ENCODE peak calls at places on chromosome 16, in eight cellular contexts. H is BJ, Y is heart right ventricle, M is WTC11, X is endothelial cell, F is IMR-90, I is upper lobe of right lung, E is thyroid gland. W is an unnamed sample.

GRCh38 chr16:31042866-31043265 is 9.5 kb downstream of the STX4 start:
- DNase-seq in H (no peak), Y (no peak), M (no peak), X (no peak), F (no peak), I (no peak), E (no peak), W (no peak)

GRCh38 chr16:53945996-53946395 is 242.0 kb downstream of the FTO start:
- DNase-seq in H (no peak), Y (no peak), M (no peak), X (peak), F (peak), I (no peak), E (no peak), W (peak)

GRCh38 chr16:84281077-84281476 is 13.6 kb upstream of the WFDC1 start:
- DNase-seq in H (no peak), Y (no peak), M (peak), X (no peak), F (peak), I (no peak), E (no peak), W (peak)

GRCh38 chr16:53433930-53434435 is 288 bp upstream of the RBL2 start:
- DNase-seq in H (no peak), Y (no peak), M (no peak), X (no peak), F (peak), I (no peak), E (no peak), W (no peak)

GRCh38 chr16:87563022-87563421 is 39.3 kb upstream of the JPH3 start:
- DNase-seq in H (no peak), Y (no peak), M (no peak), X (no peak), F (no peak), I (no peak), E (no peak), W (no peak)

GRCh38 chr16:89402962-89403361 is 87.4 kb downstream of the ANKRD11 start:
- DNase-seq in H (no peak), Y (no peak), M (no peak), X (no peak), F (no peak), I (no peak), E (no peak), W (no peak)

GRCh38 chr16:15484662-15485061 is 50.3 kb downstream of the BMERB1 start:
- DNase-seq in H (no peak), Y (no peak), M (no peak), X (no peak), F (peak), I (no peak), E (no peak), W (peak)

GRCh38 chr16:31880322-31880979 is 6.8 kb downstream of the ZNF267 start:
- DNase-seq in H (no peak), Y (no peak), M (no peak), X (no peak), F (peak), I (no peak), E (peak), W (peak)

GRCh38 chr16:17328971-17329370 is 141.8 kb downstream of the XYLT1 start:
- DNase-seq in H (no peak), Y (no peak), M (no peak), X (no peak), F (no peak), I (no peak), E (peak), W (no peak)

GRCh38 chr16:48378276-48378675 is 6.9 kb downstream of the SIAH1 start:
- DNase-seq in H (no peak), Y (no peak), M (no peak), X (no peak), F (no peak), I (no peak), E (no peak), W (no peak)

GRCh38 chr16:1312903-1313302 is 3.5 kb downstream of the UBE2I start:
- DNase-seq in H (no peak), Y (no peak), M (no peak), X (no peak), F (no peak), I (no peak), E (no peak), W (no peak)

DNA sequence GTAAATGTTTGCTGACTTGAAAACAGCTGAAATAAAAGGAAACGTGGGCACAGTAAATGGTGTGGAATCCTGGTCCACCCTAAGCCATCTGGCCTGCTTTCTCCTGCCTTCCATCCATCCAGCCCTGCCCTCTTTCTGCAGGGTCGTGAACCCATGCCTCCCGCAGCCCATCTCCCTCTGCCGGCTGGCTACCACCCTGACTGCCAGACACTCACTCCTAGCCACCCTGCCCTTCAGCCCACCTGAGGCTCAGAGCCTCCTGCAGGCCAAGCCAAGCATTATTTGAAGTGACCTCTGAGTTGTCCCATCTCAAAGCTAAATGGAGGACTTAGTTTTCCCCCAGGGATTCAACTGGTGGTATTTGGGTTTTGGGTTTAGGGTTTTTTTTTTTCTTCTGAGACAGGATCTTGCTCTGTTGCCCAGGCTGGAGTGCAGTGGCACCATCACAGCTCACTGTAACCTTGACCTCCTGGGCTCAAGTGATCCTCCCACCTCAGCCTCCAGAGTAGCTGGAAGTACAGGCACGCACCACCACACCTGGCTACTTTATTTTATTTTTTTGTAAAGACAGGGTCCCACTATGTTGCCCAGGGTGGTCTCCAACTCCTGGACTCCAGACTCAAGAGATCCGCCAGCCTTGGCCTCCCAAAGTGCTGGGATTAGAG is 8.4 kb downstream of the ZDHHC1 start:
- DNase-seq in H (no peak), Y (no peak), M (no peak), X (no peak), F (no peak), I (no peak), E (no peak), W (no peak)
- TF ChIP-seq CTCF in H (no peak), Y (no peak), M (no peak), X (no peak), F (peak), I (no peak), E (no peak), W (no peak)

GRCh38 chr16:68436581-68436980 is 11.7 kb downstream of the SMPD3 start:
- DNase-seq in H (no peak), Y (no peak), M (peak), X (no peak), F (no peak), I (no peak), E (no peak), W (no peak)
- TF ChIP-seq CTCF in H (peak), Y (no peak), M (peak), X (peak), F (no peak), I (peak), E (no peak), W (peak)

DNA sequence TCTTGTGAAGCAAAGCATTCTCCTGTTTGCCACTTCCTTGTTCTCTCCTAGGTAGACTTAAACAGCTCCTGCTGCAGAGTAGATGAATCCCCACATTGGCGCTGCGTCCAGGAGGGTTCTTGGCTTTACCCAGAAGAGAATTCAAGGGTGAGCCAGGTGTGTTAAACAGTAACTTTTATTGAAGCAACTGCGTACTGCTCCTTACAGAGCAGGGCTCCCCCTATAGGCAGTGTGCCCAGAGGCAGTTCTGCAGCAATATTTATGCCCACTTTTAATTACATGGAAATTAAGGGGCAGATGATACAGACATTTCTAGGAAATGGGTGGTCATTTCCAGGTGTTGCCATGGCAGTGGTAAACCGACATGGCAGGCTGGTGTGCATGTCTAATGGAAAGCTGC is 987.6 kb upstream of the RBFOX1 start:
- DNase-seq in H (no peak), Y (no peak), M (no peak), X (no peak), F (no peak), I (no peak), E (no peak), W (no peak)
- TF ChIP-seq CTCF in H (no peak), Y (no peak), M (no peak), X (no peak), F (no peak), I (no peak), E (no peak), W (no peak)

GRCh38 chr16:58464047-58464915 is 35.7 kb upstream of the NDRG4 start:
- DNase-seq in H (no peak), Y (peak), M (peak), X (peak), F (no peak), I (no peak), E (peak), W (no peak)

GRCh38 chr16:58467915-58468314 is 32.0 kb upstream of the NDRG4 start:
- DNase-seq in H (no peak), Y (no peak), M (no peak), X (no peak), F (no peak), I (no peak), E (no peak), W (no peak)

GRCh38 chr16:58464916-58465731 is 34.8 kb upstream of the NDRG4 start:
- DNase-seq in H (no peak), Y (no peak), M (peak), X (peak), F (no peak), I (no peak), E (no peak), W (no peak)

GRCh38 chr16:58466396-58466795 is 33.5 kb upstream of the NDRG4 start:
- DNase-seq in H (no peak), Y (no peak), M (no peak), X (no peak), F (no peak), I (no peak), E (no peak), W (no peak)

DNA sequence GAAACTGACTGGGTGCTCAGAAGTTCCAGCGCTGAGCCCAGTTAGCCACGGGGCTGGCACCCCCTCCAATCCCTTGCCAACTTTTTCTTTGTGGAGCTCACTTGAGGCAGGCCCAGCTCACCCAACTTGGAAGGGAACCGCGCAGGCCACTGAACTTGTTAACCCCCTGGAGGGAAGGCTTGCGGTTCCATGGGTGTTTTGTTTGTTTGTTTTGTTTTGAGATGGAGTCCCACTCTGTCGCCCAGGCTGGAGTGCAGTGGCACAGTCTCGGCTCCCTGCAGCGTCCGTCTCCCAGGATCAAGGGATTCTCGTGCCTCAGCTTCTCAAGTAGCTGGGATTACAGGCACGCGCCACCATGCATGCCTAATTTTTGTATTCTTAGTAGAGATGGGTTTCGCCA is 34.1 kb upstream of the NDRG4 start:
- DNase-seq in H (no peak), Y (no peak), M (no peak), X (no peak), F (no peak), I (no peak), E (no peak), W (no peak)
- TF ChIP-seq CTCF in H (no peak), Y (no peak), M (no peak), X (no peak), F (no peak), I (no peak), E (no peak), W (no peak)

DNA sequence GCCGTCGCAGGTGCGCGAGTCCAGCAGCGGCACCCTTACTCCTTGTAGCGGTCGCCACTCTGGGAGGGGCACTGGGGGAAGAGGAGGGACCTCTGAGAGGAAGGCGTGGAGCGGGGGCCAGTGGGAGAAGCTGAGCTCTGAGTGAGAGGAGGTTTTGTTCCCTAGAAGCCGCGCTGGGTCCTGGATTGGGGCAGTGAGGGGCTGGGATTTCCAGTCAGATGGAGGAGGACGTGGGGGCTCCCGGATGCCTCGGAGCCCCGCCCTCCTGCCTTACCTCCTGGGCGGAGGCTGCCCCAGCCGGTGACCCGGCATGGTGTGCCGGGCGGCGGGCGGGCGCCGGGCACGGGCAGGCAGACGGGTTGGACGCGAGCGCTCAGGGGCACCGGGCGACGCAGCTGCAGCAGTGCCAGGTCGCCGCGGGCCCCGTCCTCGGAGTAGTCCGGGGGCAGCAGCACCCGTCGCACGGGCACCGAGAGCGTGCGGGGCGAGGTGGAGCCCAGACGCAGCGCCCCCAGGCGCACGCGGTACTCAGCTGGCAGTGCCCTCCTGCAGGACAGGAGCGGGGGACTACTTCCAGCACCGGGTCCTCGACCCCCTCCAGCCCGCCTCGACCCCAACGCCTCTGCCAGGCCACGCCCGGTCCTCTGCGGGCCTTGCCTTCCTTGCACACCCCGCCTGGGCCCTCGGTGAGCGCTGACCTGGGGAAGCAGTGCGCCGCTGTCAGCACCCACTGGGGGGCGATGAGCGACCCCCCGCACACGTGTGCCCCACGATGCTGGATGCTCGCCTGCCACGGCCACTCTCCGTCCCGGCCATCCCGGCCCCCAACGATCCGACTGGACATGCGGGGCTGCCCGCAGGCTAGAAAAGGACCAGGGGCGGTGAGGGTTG is 2.0 kb downstream of the PRSS33 start:
- DNase-seq in H (no peak), Y (no peak), M (peak), X (no peak), F (no peak), I (peak), E (no peak), W (no peak)
- TF ChIP-seq CTCF in H (peak), Y (no peak), M (no peak), X (no peak), F (peak), I (peak), E (no peak), W (no peak)

GRCh38 chr16:85963746-85964370 is 64.9 kb downstream of the IRF8 start:
- DNase-seq in H (peak), Y (peak), M (no peak), X (no peak), F (no peak), I (peak), E (peak), W (peak)
- TF ChIP-seq CTCF in H (no peak), Y (no peak), M (no peak), X (no peak), F (no peak), I (no peak), E (no peak), W (no peak)

GRCh38 chr16:47110939-47111338 is 32.8 kb downstream of the NETO2 start:
- DNase-seq in H (no peak), Y (no peak), M (no peak), X (no peak), F (no peak), I (no peak), E (no peak), W (no peak)
- TF ChIP-seq CTCF in H (no peak), Y (no peak), M (no peak), X (peak), F (no peak), I (no peak), E (no peak), W (no peak)

GRCh38 chr16:29947897-29948296 is 14.0 kb upstream of the TMEM219 start:
- DNase-seq in H (no peak), Y (no peak), M (no peak), X (no peak), F (no peak), I (no peak), E (no peak), W (no peak)

GRCh38 chr16:29950806-29951461 is 10.9 kb upstream of the TMEM219 start:
- DNase-seq in H (no peak), Y (no peak), M (no peak), X (no peak), F (no peak), I (no peak), E (no peak), W (no peak)

DNA sequence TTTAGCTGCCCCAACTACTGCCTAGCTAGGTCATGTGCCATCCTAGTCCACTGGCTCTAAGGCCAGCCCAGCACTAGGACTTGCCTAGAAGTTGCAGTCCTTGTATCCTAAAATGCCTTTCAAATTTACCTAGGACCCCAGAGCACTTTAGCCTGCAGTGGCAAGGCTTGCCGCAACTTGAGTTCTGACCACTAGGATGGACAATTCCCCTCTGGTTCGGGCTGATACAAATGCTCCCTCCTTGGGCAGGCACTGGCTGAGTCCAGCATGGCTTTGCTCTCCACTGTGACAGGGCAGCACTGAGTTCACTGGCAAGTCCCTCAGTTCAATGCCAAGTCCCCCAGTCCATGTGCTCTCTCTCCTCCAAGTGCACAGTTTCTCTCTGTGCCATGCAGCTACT is 9.9 kb upstream of the TMEM219 start:
- DNase-seq in H (no peak), Y (no peak), M (peak), X (no peak), F (no peak), I (no peak), E (no peak), W (no peak)
- TF ChIP-seq CTCF in H (no peak), Y (no peak), M (no peak), X (no peak), F (no peak), I (no peak), E (no peak), W (no peak)

DNA sequence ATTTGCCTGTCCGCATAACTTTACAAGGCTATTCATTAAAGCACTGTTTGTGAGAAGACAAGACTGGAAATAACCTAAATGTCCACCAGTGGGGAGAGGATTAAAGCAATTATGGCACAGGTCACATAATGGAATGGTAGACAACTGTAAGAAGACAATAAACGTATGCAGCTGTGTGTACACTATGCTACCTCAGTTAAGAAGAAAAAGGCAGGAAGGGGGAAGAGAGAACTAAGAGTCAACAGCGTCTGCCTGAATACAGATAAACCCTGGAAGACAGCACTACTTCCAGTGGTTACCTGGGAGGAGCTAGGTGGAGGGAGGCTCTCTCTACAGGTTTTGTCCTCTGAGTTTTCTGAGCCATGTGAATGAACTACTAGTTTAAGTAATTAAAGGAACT is 15.3 kb downstream of the CREBBP start:
- DNase-seq in H (no peak), Y (no peak), M (no peak), X (no peak), F (no peak), I (no peak), E (no peak), W (no peak)
- TF ChIP-seq CTCF in H (no peak), Y (no peak), M (no peak), X (no peak), F (no peak), I (no peak), E (no peak), W (no peak)

W was measured in astrocyte.